ENCODE peak calls at places on chromosomes 16 and 17, in four cellular contexts. P is WERI-Rb-1, H is hepatocyte, M is mucosa of descending colon. W is an unnamed sample.

GRCh38 chr16:30534368-30535105 is at the start of gene ZNF747:
- DNase-seq in M (peak; percentile 95), P (peak; percentile 93), H (peak; percentile 94), W (peak; percentile 95)

GRCh38 chr16:50603206-50604064 is 55.2 kb downstream of the NKD1 start:
- DNase-seq in M (no peak), H (peak; percentile 54), P (no peak), W (no peak)

GRCh38 chr16:27720731-27721547 is 171.0 kb downstream of the KATNIP start:
- DNase-seq in M (no peak), P (peak; percentile 96), H (no peak), W (peak; percentile 17)

GRCh38 chr17:44901323-44901965 is 2.2 kb upstream of the EFTUD2 start:
- DNase-seq in H (no peak), M (no peak), P (no peak), W (no peak)

GRCh38 chr16:66712512-66712911 is 16.0 kb upstream of the CMTM4 start:
- DNase-seq in H (no peak), M (no peak), P (no peak), W (no peak)

GRCh38 chr16:87541004-87541881 is 48.4 kb upstream of the ZCCHC14 start:
- DNase-seq in H (peak; percentile 39), P (no peak), M (no peak), W (no peak)

GRCh38 chr16:21638573-21638975 is 13.8 kb downstream of the IGSF6 start:
- DNase-seq in P (no peak), H (no peak), M (no peak), W (no peak)

GRCh38 chr17:73342057-73342522 is 30.3 kb upstream of the CDC42EP4 start:
- DNase-seq in P (peak; percentile 98), H (peak; percentile 79), M (no peak), W (peak; percentile 56)

GRCh38 chr17:50035930-50036329 is 20.0 kb upstream of the ITGA3 start:
- DNase-seq in H (peak; percentile 37), M (no peak), P (no peak), W (no peak)

GRCh38 chr16:31181102-31181830 is 1.3 kb downstream of the FUS start:
- DNase-seq in M (peak; percentile 58), P (peak; percentile 66), H (peak; percentile 38), W (no peak)

GRCh38 chr16:3187798-3188674 is at the start of gene OR1F1:
- DNase-seq in M (no peak), P (peak; percentile 57), H (no peak), W (peak; percentile 88)

GRCh38 chr17:30552994-30553565 is 75.9 kb downstream of the GOSR1 start:
- DNase-seq in H (no peak), M (no peak), P (no peak), W (no peak)

GRCh38 chr17:63919311-63919723 is 678 bp upstream of the GH1 start:
- DNase-seq in H (peak; percentile 73), P (peak; percentile 79), M (no peak), W (peak; percentile 89)

GRCh38 chr16:28193530-28194423 is 18.0 kb downstream of the XPO6 start:
- DNase-seq in P (no peak), H (no peak), M (no peak), W (peak; percentile 45)

GRCh38 chr17:15457723-15458094 is 9.7 kb downstream of the CDRT4 start:
- DNase-seq in H (no peak), P (no peak), M (no peak), W (no peak)

GRCh38 chr16:11689031-11689840 is 21.0 kb downstream of the SNN start:
- DNase-seq in M (no peak), H (no peak), P (no peak), W (peak; percentile 86)

GRCh38 chr16:28163699-28164584 is 47.8 kb downstream of the XPO6 start:
- DNase-seq in H (no peak), P (no peak), M (no peak), W (no peak)

GRCh38 chr16:47377156-47377555 is 83.7 kb downstream of the ITFG1 start:
- DNase-seq in P (no peak), H (no peak), M (no peak), W (no peak)

GRCh38 chr16:25868041-25868600 is 176.4 kb downstream of the HS3ST4 start:
- DNase-seq in M (no peak), P (peak; percentile 74), H (no peak), W (no peak)

GRCh38 chr17:28357901-28358197 is 522 bp upstream of the POLDIP2 start:
- DNase-seq in P (no peak), H (no peak), M (no peak), W (no peak)

GRCh38 chr16:81446318-81447275 is 2.0 kb downstream of the CMIP start:
- DNase-seq in P (no peak), H (peak; percentile 52), M (peak; percentile 74), W (peak; percentile 41)

GRCh38 chr17:7136266-7136877 is 21.8 kb upstream of the ASGR2 start:
- DNase-seq in M (peak; percentile 77), H (peak; percentile 91), P (peak; percentile 64), W (peak; percentile 84)

GRCh38 chr17:69539274-69539673 is 124.8 kb downstream of the MAP2K6 start:
- DNase-seq in P (peak; percentile 60), M (no peak), H (peak; percentile 12), W (no peak)

GRCh38 chr16:17235147-17235817 is 235.5 kb downstream of the XYLT1 start:
- DNase-seq in P (no peak), H (no peak), M (no peak), W (no peak)

GRCh38 chr16:75742424-75743047 is 16.2 kb upstream of the CPHXL start:
- DNase-seq in P (no peak), H (no peak), M (no peak), W (no peak)

GRCh38 chr17:30573603-30574175 is 96.5 kb downstream of the GOSR1 start:
- DNase-seq in H (no peak), M (no peak), P (peak; percentile 8), W (no peak)

GRCh38 chr16:63714876-63715275 is 1407.0 kb downstream of the CDH11 start:
- DNase-seq in H (no peak), M (no peak), P (no peak), W (no peak)

GRCh38 chr16:83974475-83974874 is 6.4 kb downstream of the NECAB2 start:
- DNase-seq in H (no peak), P (no peak), M (no peak), W (no peak)

GRCh38 chr17:35947156-35947585 is 3.7 kb upstream of the LYZL6 start:
- DNase-seq in P (peak; percentile 70), M (peak; percentile 65), H (peak; percentile 76), W (peak; percentile 63)

GRCh38 chr17:7348478-7349242 is 3.3 kb upstream of the KCTD11 start:
- DNase-seq in P (no peak), M (no peak), H (peak; percentile 8), W (no peak)

GRCh38 chr16:31202402-31203385 is at the start of gene PYCARD:
- DNase-seq in P (no peak), H (peak; percentile 58), M (peak; percentile 87), W (peak; percentile 61)

GRCh38 chr16:89922884-89923639 is at the start of gene TUBB3:
- DNase-seq in P (peak; percentile 69), M (peak; percentile 76), H (peak; percentile 93), W (peak; percentile 63)

GRCh38 chr16:11372073-11372923 is 27.0 kb downstream of the RMI2 start:
- DNase-seq in M (no peak), P (no peak), H (no peak), W (no peak)

GRCh38 chr17:57861000-57861736 is 11.3 kb upstream of the MRPS23 start:
- DNase-seq in H (peak; percentile 69), M (peak; percentile 81), P (peak; percentile 58), W (peak; percentile 42)

GRCh38 chr16:66508261-66508913 is 41.5 kb downstream of the TK2 start:
- DNase-seq in P (no peak), M (peak; percentile 16), H (no peak), W (peak; percentile 42)

GRCh38 chr17:78737332-78737731 is 44.7 kb downstream of the CYTH1 start:
- DNase-seq in H (peak; percentile 46), M (no peak), P (no peak), W (no peak)
- H3K4me3 ChIP-seq in H (no peak overlapping the region), M (no peak overlapping the region), P (no peak overlapping the region), W (peak overlapping the region; percentile 89)

GRCh38 chr17:81480140-81480917 is 32.3 kb downstream of the ACTG1 start:
- DNase-seq in P (no peak), M (no peak), H (no peak), W (no peak)
- H3K4me3 ChIP-seq in P (peak overlapping the region; percentile 41), M (no peak overlapping the region), H (no peak overlapping the region), W (no peak overlapping the region)

GRCh38 chr16:18799500-18799899 is 1.8 kb downstream of the ARL6IP1 start:
- DNase-seq in P (no peak), H (no peak), M (no peak), W (no peak)
- H3K4me3 ChIP-seq in P (peak overlapping the region; percentile 78), H (no peak overlapping the region), M (no peak overlapping the region), W (peak overlapping the region; percentile 98)

DNA sequence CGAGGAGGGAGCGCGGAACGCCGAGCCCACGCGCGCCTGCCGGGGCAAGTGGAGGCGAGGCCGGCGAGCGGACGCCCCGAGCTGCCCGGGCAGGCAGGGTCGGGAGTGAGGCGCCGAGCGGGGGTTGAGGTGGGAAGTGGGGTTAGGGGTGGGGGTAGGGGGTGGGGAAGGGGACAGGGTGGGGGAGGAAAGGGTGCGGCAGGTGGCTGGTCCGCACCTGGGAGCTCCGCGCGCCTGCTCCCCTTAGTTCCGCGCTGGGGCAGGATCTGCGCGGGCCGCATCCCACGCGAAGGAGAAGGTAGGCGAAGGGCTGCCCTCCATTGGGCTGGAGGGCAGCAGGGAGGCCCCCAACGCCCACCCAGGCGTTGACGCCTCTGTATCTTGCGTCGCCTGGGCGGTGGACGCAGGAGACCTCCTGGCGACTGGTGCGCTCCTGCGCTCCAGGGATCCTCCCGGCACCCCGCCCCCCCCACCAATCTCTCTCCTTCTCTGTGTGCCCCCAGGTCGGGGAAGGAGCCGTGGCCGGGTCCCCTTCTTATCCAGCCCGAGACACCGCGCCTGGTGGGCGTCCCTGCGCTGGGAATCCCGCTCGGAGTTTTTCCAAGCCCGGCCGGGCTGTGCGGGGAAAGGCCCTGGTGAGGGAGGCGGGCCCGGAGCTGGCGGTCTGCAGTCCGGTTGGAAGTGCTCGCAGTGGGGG is 51.3 kb upstream of the AMZ2 start:
- DNase-seq in H (peak; percentile 15), M (no peak), P (no peak), W (no peak)
- H3K4me3 ChIP-seq in H (no peak overlapping the region), M (no peak overlapping the region), P (peak overlapping the region; percentile 49), W (peak overlapping the region; percentile 24)

GRCh38 chr16:56281256-56281805 is 90.0 kb downstream of the GNAO1 start:
- DNase-seq in H (no peak), M (no peak), P (no peak), W (no peak)

GRCh38 chr16:56284521-56284920 is 93.2 kb downstream of the GNAO1 start:
- DNase-seq in P (no peak), H (no peak), M (no peak), W (no peak)

GRCh38 chr16:56279132-56279531 is 87.8 kb downstream of the GNAO1 start:
- DNase-seq in M (peak; percentile 38), H (peak; percentile 49), P (no peak), W (peak; percentile 12)

GRCh38 chr16:56279914-56280313 is 88.6 kb downstream of the GNAO1 start:
- DNase-seq in M (no peak), H (no peak), P (no peak), W (no peak)

DNA sequence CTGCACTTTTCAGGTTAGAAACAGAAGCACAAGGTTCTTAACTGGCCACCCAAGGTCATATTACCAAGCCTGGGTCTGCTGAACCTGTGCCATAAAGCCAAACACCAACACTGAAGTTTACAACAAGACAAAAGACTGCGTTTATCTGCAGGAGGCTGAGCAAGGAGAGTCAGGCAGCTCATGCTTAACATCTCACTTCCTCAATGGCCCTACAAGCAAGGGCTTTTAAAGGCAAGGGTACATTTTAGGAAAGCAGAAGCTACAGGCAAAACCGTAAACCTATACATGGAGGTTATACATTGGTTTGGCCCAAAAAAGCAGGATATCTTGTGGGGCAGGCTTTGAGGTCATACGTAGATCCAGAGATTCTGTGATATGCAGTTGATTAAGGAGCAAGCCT is 91.2 kb downstream of the GNAO1 start:
- DNase-seq in P (no peak), M (no peak), H (no peak), W (no peak)
- H3K4me3 ChIP-seq in P (no peak overlapping the region), M (no peak overlapping the region), H (no peak overlapping the region), W (no peak overlapping the region)

W was measured in GM12865.